ENCODE peak calls at places on chromosomes 13 and 19, in five cellular contexts. M, Q, W, K and F are unnamed samples. For H3K27me3, the result is how much of the 10 kb centered on the place peaks cover.

GRCh38 chr13:75226755-75227435 is 255.1 kb downstream of the TBC1D4 start:
- DNase-seq in Q (no peak), K (no peak), M (peak), W (peak), F (no peak)

GRCh38 chr13:109922518-109922917 is 136.1 kb upstream of the IRS2 start:
- DNase-seq in Q (no peak), W (peak), K (no peak), M (no peak), F (no peak)

GRCh38 chr13:52842440-52842839 is 6.0 kb downstream of the PCDH8 start:
- DNase-seq in Q (no peak), W (no peak), K (peak), M (no peak), F (no peak)

GRCh38 chr19:1324792-1325567 is 39.3 kb downstream of the EFNA2 start:
- DNase-seq in Q (peak), W (peak), M (peak), K (peak), F (no peak)

GRCh38 chr19:50258918-50259372 is 55.5 kb downstream of the MYH14 start:
- DNase-seq in W (peak), Q (no peak), M (peak), K (peak), F (no peak)

GRCh38 chr19:1298235-1298634 is 12.6 kb downstream of the EFNA2 start:
- DNase-seq in M (no peak), Q (no peak), K (no peak), W (no peak), F (no peak)

GRCh38 chr13:45850020-45850613 is 1.4 kb downstream of the SIAH3 start:
- DNase-seq in Q (no peak), M (no peak), W (no peak), K (peak), F (no peak)

GRCh38 chr19:30297969-30298368 is 74.2 kb upstream of the ZNF536 start:
- DNase-seq in W (no peak), M (no peak), K (no peak), Q (no peak), F (no peak)

GRCh38 chr13:63305641-63306133 is 1890.0 kb upstream of the PCDH20 start:
- DNase-seq in K (no peak), Q (no peak), W (no peak), M (no peak), F (no peak)

GRCh38 chr13:88162076-88162702 is 491.0 kb downstream of the SLITRK5 start:
- DNase-seq in K (no peak), M (no peak), Q (no peak), W (no peak), F (no peak)

GRCh38 chr13:75271851-75272250 is 210.1 kb downstream of the TBC1D4 start:
- DNase-seq in K (no peak), W (no peak), M (no peak), Q (no peak), F (no peak)

GRCh38 chr13:80040219-80040976 is 300.5 kb downstream of the SPRY2 start:
- DNase-seq in Q (no peak), W (peak), K (no peak), M (peak), F (no peak)

GRCh38 chr13:35260316-35260715 is 216.2 kb downstream of the MAB21L1 start:
- DNase-seq in W (no peak), K (no peak), M (no peak), Q (no peak), F (no peak)

GRCh38 chr13:73355134-73355533 is 296.3 kb downstream of the KLF5 start:
- DNase-seq in K (no peak), M (no peak), Q (no peak), W (peak), F (no peak)

GRCh38 chr19:39303373-39304184 is 7.4 kb downstream of the IFNL1 start:
- DNase-seq in W (no peak), K (no peak), M (peak), Q (no peak), F (no peak)

GRCh38 chr13:50893211-50893852 is 16.3 kb upstream of the RNASEH2B start:
- DNase-seq in W (no peak), K (peak), Q (peak), M (no peak), F (no peak)

GRCh38 chr13:65965496-65965895 is 1264.6 kb downstream of the PCDH9 start:
- DNase-seq in K (no peak), M (no peak), W (peak), Q (no peak), F (no peak)

GRCh38 chr19:10828981-10829821 is 6.8 kb downstream of the TMED1 start:
- DNase-seq in K (peak), M (peak), W (peak), Q (no peak), F (no peak)

GRCh38 chr13:41917641-41918040 is 43.3 kb downstream of the VWA8 start:
- DNase-seq in M (no peak), Q (peak), K (no peak), W (no peak), F (no peak)

GRCh38 chr13:50387124-50387581 is 371.9 kb downstream of the KCNRG start:
- DNase-seq in Q (no peak), K (peak), W (peak), M (peak), F (peak)

GRCh38 chr13:109381546-109382180 is 404.7 kb downstream of the IRS2 start:
- DNase-seq in W (no peak), M (no peak), Q (no peak), K (no peak), F (no peak)

GRCh38 chr19:50204811-50205675 is 1.6 kb downstream of the MYH14 start:
- DNase-seq in Q (peak), K (peak), M (peak), W (peak), F (no peak)

GRCh38 chr13:30111810-30112209 is 195.5 kb downstream of the KATNAL1 start:
- DNase-seq in W (no peak), Q (no peak), K (no peak), M (peak), F (no peak)

GRCh38 chr13:63124863-63125262 is 1709.2 kb upstream of the PCDH20 start:
- DNase-seq in Q (no peak), M (peak), W (peak), K (peak), F (no peak)

GRCh38 chr19:5588441-5588840 is 20.7 kb upstream of the TINCR start:
- DNase-seq in M (peak), W (no peak), K (no peak), Q (no peak), F (no peak)

GRCh38 chr19:7652061-7652641 is 15.2 kb downstream of the STXBP2 start:
- DNase-seq in M (peak), W (peak), K (peak), Q (peak), F (peak)

GRCh38 chr13:78024996-78025395 is 106.4 kb upstream of the EDNRB start:
- DNase-seq in W (no peak), Q (no peak), M (no peak), K (no peak), F (no peak)

GRCh38 chr19:6484831-6485230 is 3.2 kb upstream of the DENND1C start:
- DNase-seq in Q (no peak), K (no peak), M (no peak), W (no peak), F (no peak)

GRCh38 chr19:33280351-33280921 is 21.9 kb downstream of the CEBPA start:
- DNase-seq in M (no peak), Q (no peak), K (no peak), W (no peak), F (no peak)

GRCh38 chr13:59458908-59459579 is 704.7 kb downstream of the DIAPH3 start:
- DNase-seq in M (peak), Q (no peak), K (no peak), W (peak), F (no peak)

GRCh38 chr19:55460670-55461258 is 678 bp downstream of the ISOC2 start:
- DNase-seq in W (peak), K (peak), Q (no peak), M (peak), F (no peak)
- H3K27me3 ChIP-seq in W (under half), K (under half), Q (under half), M (under half), F (under half)

GRCh38 chr19:2768365-2769132 is 14.5 kb downstream of the SGTA start:
- DNase-seq in Q (no peak), W (no peak), M (peak), K (no peak), F (no peak)

GRCh38 chr19:2767688-2768087 is 15.4 kb downstream of the SGTA start:
- DNase-seq in Q (no peak), W (no peak), M (peak), K (no peak), F (no peak)

GRCh38 chr19:2770055-2771013 is 12.7 kb downstream of the SGTA start:
- DNase-seq in M (no peak), Q (no peak), K (no peak), W (no peak), F (no peak)

GRCh38 chr19:2766594-2767372 is 16.3 kb downstream of the SGTA start:
- DNase-seq in K (no peak), W (no peak), M (peak), Q (no peak), F (no peak)

DNA sequence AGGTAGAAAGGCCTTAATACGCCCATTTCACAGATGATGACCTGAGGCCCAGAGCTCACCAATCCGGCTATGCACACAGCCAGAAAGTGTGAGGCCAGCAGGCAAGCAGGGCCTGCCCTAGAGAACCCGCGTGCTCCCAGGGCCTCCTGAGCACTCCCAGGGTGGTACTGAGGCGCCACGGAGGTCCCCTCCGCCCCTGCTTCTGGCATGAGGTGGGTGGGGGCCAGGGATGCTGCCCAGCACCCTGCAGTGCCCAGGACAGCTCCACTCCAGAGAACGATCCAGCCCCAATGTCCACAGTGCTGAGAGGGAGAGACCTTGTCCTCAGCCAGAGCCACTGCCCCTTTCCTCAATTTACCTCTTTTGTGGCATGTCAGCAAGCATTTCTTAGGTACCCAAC is 13.9 kb downstream of the SGTA start:
- DNase-seq in M (no peak), Q (no peak), W (no peak), K (no peak), F (no peak)
- H3K27ac ChIP-seq in M (no peak), Q (no peak), W (no peak), K (no peak), F (no peak)

DNA sequence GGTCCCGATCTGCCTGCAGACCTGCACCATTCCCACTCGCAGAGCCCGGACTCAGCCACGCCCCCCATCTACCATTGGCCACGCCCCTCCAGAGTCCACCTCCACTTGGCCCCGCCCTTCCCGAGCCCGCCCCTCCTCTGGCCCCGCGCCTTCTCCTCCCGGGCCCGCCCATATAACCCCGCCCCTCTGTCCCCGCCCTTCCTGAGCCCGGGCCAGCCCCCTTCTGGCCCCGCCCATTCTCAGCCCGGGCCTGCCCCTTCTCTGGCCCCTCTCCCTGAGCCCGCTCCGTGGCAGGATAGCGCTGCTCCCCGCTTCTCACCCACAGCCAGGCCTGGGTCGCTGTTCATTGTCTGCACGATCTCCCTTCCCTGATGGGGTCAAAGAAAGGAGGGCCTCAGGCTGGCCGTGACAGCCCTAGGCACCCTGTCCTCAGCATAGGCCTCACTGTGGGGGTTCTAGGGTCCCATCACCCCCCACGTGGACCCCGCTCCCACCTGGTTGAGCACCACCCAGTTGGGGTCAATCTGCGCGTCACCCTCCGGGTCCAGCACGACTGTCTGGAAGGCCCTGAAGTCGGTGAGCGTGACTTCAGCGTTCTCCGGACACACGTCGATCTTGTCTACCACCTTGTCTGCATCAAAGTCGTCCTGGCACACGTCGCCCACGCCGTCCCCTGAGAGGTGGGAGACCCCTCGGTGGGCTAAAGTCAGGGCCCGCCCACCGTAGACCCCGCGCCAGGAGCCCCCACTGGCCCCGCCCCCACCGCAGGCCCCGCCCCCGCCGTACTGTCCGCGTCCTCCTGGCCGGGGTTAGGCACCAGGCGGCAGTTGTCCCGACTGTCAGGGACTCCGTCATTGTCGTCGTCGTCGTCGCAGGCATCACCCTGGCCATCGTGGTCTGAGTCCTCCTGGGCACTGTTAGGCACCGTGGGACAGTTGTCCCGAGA is 5.7 kb downstream of the COMP start:
- DNase-seq in W (peak), M (peak), K (peak), Q (peak), F (peak)
- H3K27me3 ChIP-seq in W (under half), M (under half), K (under half), Q (under half), F (under half)

DNA sequence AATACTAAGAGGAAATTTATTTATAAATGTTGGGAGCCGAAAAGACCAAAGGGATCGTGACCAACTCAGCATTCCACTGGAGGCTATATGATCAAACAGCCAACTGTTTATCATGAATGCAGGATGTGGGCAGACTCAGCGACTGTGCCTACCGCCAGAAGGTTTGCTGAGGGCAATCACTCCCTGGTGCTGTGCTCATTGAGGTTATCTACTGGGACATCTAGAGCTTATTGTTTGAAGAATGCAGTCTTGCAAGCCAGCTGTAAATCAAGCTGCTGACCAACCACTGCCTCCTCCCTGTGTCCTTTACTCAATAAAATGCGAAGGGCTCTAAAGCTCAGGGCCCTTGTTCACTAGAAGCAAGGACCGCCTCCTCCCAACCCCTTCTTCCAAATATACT is 8.5 kb upstream of the XPO4 start:
- DNase-seq in Q (no peak), K (no peak), W (no peak), M (no peak), F (no peak)
- H3K27ac ChIP-seq in Q (no peak), K (no peak), W (no peak), M (no peak), F (no peak)